ENCODE peak calls at places on chromosomes 2 and 18, in seven cellular contexts. S is breast epithelium, W is GM06990, D is GM12864, H is PC-3, A is brain microvascular endothelial cell, Z is activated B cell treated with CpG ODN at 0.5 μM for 24 hours. P is an unnamed sample.

GRCh38 chr2:218999881-219000568 is 6.8 kb upstream of the CRYBA2 start:
- DNase-seq in S (no peak), W (no peak), D (no peak), H (no peak), A (no peak), Z (no peak), P (no peak)

GRCh38 chr18:44742741-44743311 is 62.1 kb downstream of the SETBP1 start:
- DNase-seq in S (no peak), W (no peak), D (no peak), H (no peak), A (peak; percentile 18), Z (no peak), P (no peak)

GRCh38 chr18:56799756-56800155 is 148.6 kb downstream of the WDR7 start:
- DNase-seq in S (no peak), W (no peak), D (no peak), H (peak; percentile 39), A (no peak), Z (no peak), P (no peak)

GRCh38 chr18:24534271-24534670 is 73.8 kb downstream of the HRH4 start:
- DNase-seq in S (no peak), W (no peak), D (no peak), H (no peak), A (no peak), Z (no peak), P (no peak)

GRCh38 chr2:220959391-220959802 is 612.7 kb downstream of the EPHA4 start:
- DNase-seq in S (no peak), W (no peak), D (no peak), H (peak; percentile 31), A (no peak), Z (no peak), P (no peak)

GRCh38 chr2:109322111-109322510 is 193.1 kb downstream of the SH3RF3 start:
- DNase-seq in S (peak; percentile 77), W (no peak), D (no peak), H (peak; percentile 54), A (peak; percentile 79), Z (no peak), P (peak; percentile 69)

GRCh38 chr2:176106636-176107539 is at the start of gene HOXD11:
- DNase-seq in S (peak; percentile 43), W (no peak), D (no peak), H (no peak), A (no peak), Z (no peak), P (peak; percentile 61)

GRCh38 chr2:40348665-40349064 is 103.2 kb downstream of the SLC8A1 start:
- DNase-seq in S (no peak), W (no peak), D (no peak), H (no peak), A (peak; percentile 84), Z (no peak), P (peak; percentile 29)

GRCh38 chr18:7021994-7022840 is 95.4 kb downstream of the LAMA1 start:
- DNase-seq in S (no peak), W (no peak), D (no peak), H (peak; percentile 92), A (peak; percentile 32), Z (no peak), P (peak; percentile 37)

GRCh38 chr2:110120171-110121051 is 4.8 kb upstream of the MALL start:
- DNase-seq in S (no peak), W (no peak), D (no peak), H (no peak), A (no peak), Z (no peak), P (no peak)

GRCh38 chr18:27787543-27787942 is 389.4 kb downstream of the CDH2 start:
- DNase-seq in S (no peak), W (no peak), D (no peak), H (no peak), A (no peak), Z (no peak), P (no peak)

GRCh38 chr2:106801256-106801655 is 84.7 kb downstream of the ST6GAL2 start:
- DNase-seq in S (no peak), W (no peak), D (no peak), H (no peak), A (no peak), Z (no peak), P (no peak)

GRCh38 chr2:22626621-22627020 is 758.4 kb upstream of the KLHL29 start:
- DNase-seq in S (no peak), W (no peak), D (no peak), H (no peak), A (no peak), Z (no peak), P (no peak)

GRCh38 chr2:234839285-234839684 is 112.5 kb upstream of the SH3BP4 start:
- DNase-seq in S (no peak), W (no peak), D (no peak), H (no peak), A (no peak), Z (no peak), P (no peak)

GRCh38 chr18:43060020-43060419 is 55.5 kb downstream of the RIT2 start:
- DNase-seq in S (no peak), W (no peak), D (no peak), H (no peak), A (peak; percentile 61), Z (no peak), P (no peak)

GRCh38 chr2:8534729-8535397 is 147.0 kb upstream of the ID2 start:
- DNase-seq in S (peak; percentile 58), W (no peak), D (no peak), H (no peak), A (no peak), Z (no peak), P (no peak)

GRCh38 chr18:32760391-32760790 is 12.4 kb downstream of the KLHL14 start:
- DNase-seq in S (no peak), W (peak; percentile 43), D (peak; percentile 42), H (no peak), A (no peak), Z (peak; percentile 57), P (no peak)

GRCh38 chr2:33000986-33001385 is 54.2 kb downstream of the LTBP1 start:
- DNase-seq in S (no peak), W (no peak), D (no peak), H (peak; percentile 6), A (no peak), Z (no peak), P (no peak)

GRCh38 chr18:50196261-50196660 is 1.3 kb upstream of the MYO5B start:
- DNase-seq in S (no peak), W (no peak), D (no peak), H (no peak), A (no peak), Z (no peak), P (no peak)

GRCh38 chr18:50193796-50194622 is 938 bp downstream of the MYO5B start:
- DNase-seq in S (peak; percentile 54), W (no peak), D (no peak), H (peak; percentile 1), A (no peak), Z (peak; percentile 16), P (no peak)

GRCh38 chr18:50195689-50196088 is 742 bp upstream of the MYO5B start:
- DNase-seq in S (no peak), W (no peak), D (no peak), H (no peak), A (no peak), Z (no peak), P (no peak)

GRCh38 chr18:50192903-50193795 is 1.8 kb downstream of the MYO5B start:
- DNase-seq in S (no peak), W (no peak), D (no peak), H (peak; percentile 4), A (no peak), Z (no peak), P (no peak)

DNA sequence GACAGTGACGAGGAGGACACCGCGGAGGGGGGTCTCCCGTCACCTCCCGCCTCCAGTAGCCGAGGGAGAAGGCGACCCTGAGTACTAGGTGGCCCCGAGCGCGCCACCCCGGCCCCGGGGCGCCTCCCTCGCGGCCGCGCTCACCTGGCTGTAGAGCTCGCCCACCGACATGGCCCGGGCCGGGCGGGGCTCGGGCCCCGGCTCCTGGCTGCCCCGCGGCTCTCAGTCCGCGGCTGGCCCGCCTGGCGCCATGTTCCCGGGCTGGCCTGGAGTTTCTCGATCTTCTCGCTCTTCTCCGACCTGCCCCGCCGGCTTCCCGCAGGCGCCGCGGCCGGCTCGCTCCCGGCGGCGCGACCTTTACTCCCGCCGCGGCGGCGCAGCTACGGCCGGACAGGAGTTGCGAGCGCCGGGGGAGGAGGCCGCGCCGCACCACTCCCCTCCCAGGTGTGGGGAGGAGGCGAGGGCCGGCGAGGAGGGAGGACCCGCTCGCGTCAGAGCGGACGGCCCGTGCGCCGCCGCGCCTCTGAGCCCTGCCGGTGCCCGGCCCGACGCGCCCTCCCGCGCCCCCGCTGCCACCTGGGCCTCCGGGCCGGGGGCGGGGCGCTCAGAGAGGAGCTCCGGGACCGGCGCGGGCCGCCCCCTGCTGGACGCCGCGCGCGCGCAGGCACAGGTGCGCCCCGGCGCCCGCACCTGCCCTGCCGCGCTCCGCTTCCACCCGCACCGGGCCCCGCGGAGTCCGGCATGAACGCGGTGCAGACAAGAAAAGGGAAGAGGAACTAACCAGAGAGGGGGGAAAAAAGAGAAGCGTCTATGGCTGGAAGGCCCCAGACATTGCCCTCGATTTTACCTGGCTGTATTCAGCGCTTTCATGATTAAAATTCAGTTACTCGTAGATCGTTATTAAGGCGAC is at the start of gene MYO5B:
- DNase-seq in S (peak; percentile 73), W (peak; percentile 73), D (no peak), H (peak; percentile 69), A (no peak), Z (peak; percentile 57), P (no peak)
- TF ChIP-seq CTCF in S (peak; percentile 18), W (no peak), D (peak; percentile 37), H (no peak), A (no peak), Z (no peak), P (peak; percentile 67)

GRCh38 chr2:7034313-7034712 is 117.1 kb downstream of the RNF144A start:
- DNase-seq in S (no peak), W (no peak), D (no peak), H (peak; percentile 31), A (peak; percentile 15), Z (no peak), P (no peak)
- TF ChIP-seq CTCF in S (no peak), W (no peak), D (no peak), H (peak; percentile 54), A (peak; percentile 50), Z (no peak), P (peak; percentile 27)

GRCh38 chr2:217934321-217935131 is 68.3 kb downstream of the TNS1 start:
- DNase-seq in S (no peak), W (no peak), D (no peak), H (peak; percentile 22), A (peak; percentile 95), Z (no peak), P (peak; percentile 61)

GRCh38 chr2:217933326-217933993 is 69.3 kb downstream of the TNS1 start:
- DNase-seq in S (no peak), W (no peak), D (no peak), H (no peak), A (no peak), Z (no peak), P (no peak)

GRCh38 chr2:217930783-217931563 is 71.8 kb downstream of the TNS1 start:
- DNase-seq in S (no peak), W (no peak), D (no peak), H (no peak), A (no peak), Z (no peak), P (no peak)

GRCh38 chr2:217931846-217932560 is 70.8 kb downstream of the TNS1 start:
- DNase-seq in S (no peak), W (no peak), D (no peak), H (no peak), A (no peak), Z (no peak), P (no peak)

GRCh38 chr2:217932661-217933325 is 70.0 kb downstream of the TNS1 start:
- DNase-seq in S (no peak), W (no peak), D (no peak), H (no peak), A (no peak), Z (no peak), P (no peak)
- TF ChIP-seq CTCF in S (no peak), W (no peak), D (no peak), H (peak; percentile 16), A (peak; percentile 55), Z (no peak), P (no peak)

GRCh38 chr18:12531747-12532146 is 124.0 kb downstream of the PRELID3A start:
- DNase-seq in S (no peak), W (no peak), D (no peak), H (peak; percentile 61), A (no peak), Z (no peak), P (no peak)
- TF ChIP-seq CTCF in S (no peak), W (no peak), D (no peak), H (peak; percentile 50), A (peak; percentile 42), Z (no peak), P (peak; percentile 35)

P was measured in foreskin keratinocyte.